ENCODE peak calls at places on chromosomes 5 and 9, in nine cellular contexts. V is fibroblast of the aortic adventitia, N is AG09309, O is IMR-90, I is body of pancreas, J is bronchial epithelial cell, C is left ventricle myocardium inferior, X is adrenal gland, Y is AG04450. U is an unnamed sample.

GRCh38 chr5:56233230-56233629 is at the start of gene ANKRD55:
- DNase-seq in O (no peak), C (no peak), J (no peak), N (no peak), V (no peak), I (no peak), X (no peak), Y (no peak), U (no peak)

GRCh38 chr9:80664327-80665210 is 1024.8 kb downstream of the TLE1 start:
- DNase-seq in O (peak; percentile 21), Y (no peak), V (no peak), C (no peak), N (no peak), J (peak; percentile 44), X (no peak), I (no peak), U (no peak)

GRCh38 chr5:14678773-14679334 is 14.3 kb downstream of the OTULIN start:
- DNase-seq in I (no peak), J (no peak), X (no peak), Y (no peak), O (no peak), N (no peak), V (no peak), C (no peak), U (no peak)

GRCh38 chr9:99411479-99412100 is 189.5 kb downstream of the SEC61B start:
- DNase-seq in O (no peak), J (no peak), V (no peak), Y (no peak), X (no peak), N (no peak), I (no peak), C (no peak), U (no peak)

GRCh38 chr9:77926314-77926959 is 105.2 kb downstream of the GNAQ start:
- DNase-seq in V (peak; percentile 81), Y (no peak), C (no peak), N (peak; percentile 52), J (peak; percentile 67), I (no peak), O (peak; percentile 76), X (no peak), U (peak; percentile 22)

GRCh38 chr5:52725781-52726180 is 61.9 kb upstream of the ITGA1 start:
- DNase-seq in J (no peak), C (peak; percentile 24), I (peak; percentile 11), X (peak; percentile 31), O (no peak), Y (no peak), V (no peak), N (no peak), U (no peak)

GRCh38 chr5:134132372-134133212 is 18.1 kb downstream of the TCF7 start:
- DNase-seq in N (no peak), I (no peak), O (no peak), J (no peak), C (peak; percentile 9), X (peak; percentile 4), V (no peak), Y (no peak), U (no peak)

GRCh38 chr5:51495672-51496071 is 112.4 kb downstream of the ISL1 start:
- DNase-seq in Y (no peak), I (no peak), C (no peak), N (no peak), V (peak; percentile 27), O (peak; percentile 6), X (no peak), J (peak; percentile 86), U (peak; percentile 56)

GRCh38 chr9:76567086-76567485 is 108.1 kb downstream of the GCNT1 start:
- DNase-seq in I (no peak), X (no peak), N (no peak), J (no peak), V (peak; percentile 50), O (no peak), Y (no peak), C (no peak), U (no peak)

GRCh38 chr9:76574171-76574767 is 115.3 kb downstream of the GCNT1 start:
- DNase-seq in V (peak; percentile 35), Y (no peak), O (no peak), C (no peak), N (no peak), J (no peak), I (peak; percentile 34), X (no peak), U (no peak)

GRCh38 chr9:76570820-76571219 is 111.8 kb downstream of the GCNT1 start:
- DNase-seq in J (no peak), O (no peak), N (no peak), C (no peak), X (no peak), V (no peak), I (no peak), Y (no peak), U (no peak)

GRCh38 chr9:76572205-76572550 is 113.2 kb downstream of the GCNT1 start:
- DNase-seq in X (no peak), N (no peak), I (no peak), V (no peak), C (no peak), J (peak; percentile 58), O (no peak), Y (no peak), U (no peak)

DNA sequence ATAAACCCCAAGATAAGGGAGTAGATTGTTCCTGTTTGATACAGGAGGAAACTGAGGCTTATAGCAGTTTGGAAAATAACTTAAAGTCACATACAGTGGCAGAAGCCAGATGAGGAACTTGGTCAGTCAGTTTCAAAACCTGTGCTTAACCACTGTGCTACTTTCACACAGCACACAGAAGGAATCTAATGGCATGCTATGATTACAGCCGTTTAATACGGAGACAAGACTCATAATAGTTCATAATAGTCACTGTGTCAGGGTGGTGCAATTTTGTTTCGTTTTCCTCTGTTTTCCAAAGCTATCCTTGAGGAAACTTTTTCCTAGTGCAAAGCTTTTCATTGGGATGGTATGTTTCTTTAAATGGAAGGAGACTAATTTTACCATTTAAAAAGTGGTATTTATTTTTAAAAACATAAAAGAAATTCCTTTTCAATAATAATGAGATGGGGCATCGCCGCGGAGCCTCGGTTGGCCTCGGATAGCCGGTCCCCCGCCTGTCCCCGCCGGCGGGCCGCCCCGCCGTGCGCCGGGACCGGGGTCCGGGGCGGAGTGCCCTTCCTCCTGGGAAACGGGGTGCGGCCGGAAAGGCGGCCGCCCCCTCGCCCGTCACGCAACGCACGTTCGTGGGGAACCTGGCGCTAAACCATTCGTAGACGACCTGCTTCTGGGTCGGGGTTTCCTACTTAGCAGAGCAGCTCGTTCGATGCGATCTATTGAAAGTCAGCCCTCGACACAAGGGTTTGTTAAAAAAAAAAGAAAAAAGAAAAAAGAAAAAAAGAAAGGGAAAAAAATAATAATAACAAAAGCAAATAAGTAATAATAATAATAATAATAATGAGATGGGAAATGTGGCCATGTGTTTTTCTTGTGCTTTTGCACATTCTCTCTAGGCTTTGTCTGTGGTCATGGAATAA is 112.6 kb downstream of the GCNT1 start:
- DNase-seq in J (peak; percentile 22), N (no peak), V (peak; percentile 53), X (no peak), C (no peak), Y (no peak), I (no peak), O (no peak), U (no peak)
- H3K4me3 ChIP-seq in J (peak overlapping the region; percentile 34), N (peak overlapping the region; percentile 43), V (peak overlapping the region; percentile 11), X (no peak overlapping the region), C (peak overlapping the region; percentile 65), Y (peak overlapping the region; percentile 8), I (no peak overlapping the region), O (peak overlapping the region; percentile 40), U (peak overlapping the region; percentile 28)

GRCh38 chr9:86187121-86187520 is 72.3 kb downstream of the C9orf153 start:
- DNase-seq in J (no peak), N (no peak), X (no peak), O (no peak), V (no peak), Y (no peak), I (no peak), C (no peak), U (no peak)
- TF ChIP-seq CTCF in J (no peak), N (no peak), X (no peak), O (no peak), V (no peak), Y (no peak), I (no peak), C (no peak), U (no peak)

DNA sequence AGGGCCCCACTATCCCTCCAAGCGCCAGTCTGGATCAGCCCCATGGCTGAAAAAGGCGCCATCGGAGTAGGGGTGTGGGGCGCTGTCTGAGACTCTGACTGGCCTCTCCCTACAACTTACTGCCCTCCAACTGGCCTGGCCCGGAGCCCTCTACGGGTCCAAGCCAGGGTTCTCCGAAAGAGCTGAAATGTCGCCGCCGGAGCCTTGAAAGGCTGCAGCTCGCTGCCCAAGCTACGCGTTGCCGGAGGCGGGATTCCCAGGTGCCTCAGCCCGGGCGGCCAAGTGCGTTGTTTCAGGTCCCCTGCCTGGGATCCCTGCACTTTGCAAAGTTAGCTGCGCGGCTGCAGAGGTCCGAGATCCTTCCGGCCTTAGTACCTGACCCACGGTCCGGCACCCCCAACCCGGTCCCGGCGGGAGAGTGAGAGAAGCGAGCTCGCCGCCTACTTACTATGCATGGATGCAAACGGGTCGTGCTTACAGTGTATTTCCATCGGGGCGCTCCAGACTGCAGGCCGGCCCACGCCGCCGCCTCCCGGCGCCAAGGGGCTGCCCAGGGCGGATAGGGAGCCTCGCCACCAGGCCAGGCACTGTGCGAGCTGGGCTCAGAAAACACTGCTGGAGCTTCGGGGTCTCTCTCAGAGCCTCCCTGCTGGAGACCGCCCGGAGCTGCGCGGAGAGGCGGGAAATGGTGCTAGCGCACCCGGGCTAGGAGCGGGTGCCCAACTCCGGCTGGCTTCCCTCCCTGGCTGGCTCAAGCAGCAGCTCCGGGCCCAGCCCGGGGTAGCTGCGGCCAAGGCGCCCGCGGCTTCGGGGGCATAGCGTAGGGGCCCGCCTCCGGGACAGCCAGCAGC is 7.8 kb downstream of the PAX5 start:
- DNase-seq in Y (no peak), V (no peak), J (no peak), N (no peak), X (no peak), C (no peak), I (no peak), O (no peak), U (no peak)
- H3K4me3 ChIP-seq in Y (no peak overlapping the region), V (no peak overlapping the region), J (no peak overlapping the region), N (no peak overlapping the region), X (no peak overlapping the region), C (peak overlapping the region; percentile 57), I (no peak overlapping the region), O (no peak overlapping the region), U (no peak overlapping the region)

GRCh38 chr5:157311595-157311994 is 45.7 kb downstream of the CYFIP2 start:
- DNase-seq in X (no peak), Y (no peak), C (no peak), J (no peak), I (no peak), N (no peak), V (no peak), O (no peak), U (no peak)

GRCh38 chr5:157306092-157306491 is 40.2 kb downstream of the CYFIP2 start:
- DNase-seq in I (no peak), J (no peak), X (no peak), N (no peak), C (no peak), O (no peak), Y (no peak), V (no peak), U (no peak)

GRCh38 chr5:157309796-157310195 is 43.9 kb downstream of the CYFIP2 start:
- DNase-seq in C (no peak), V (no peak), Y (no peak), J (no peak), N (no peak), I (no peak), O (no peak), X (no peak), U (no peak)

GRCh38 chr5:157306690-157307089 is 40.8 kb downstream of the CYFIP2 start:
- DNase-seq in O (no peak), I (no peak), Y (no peak), X (no peak), N (no peak), C (no peak), J (no peak), V (no peak), U (no peak)

DNA sequence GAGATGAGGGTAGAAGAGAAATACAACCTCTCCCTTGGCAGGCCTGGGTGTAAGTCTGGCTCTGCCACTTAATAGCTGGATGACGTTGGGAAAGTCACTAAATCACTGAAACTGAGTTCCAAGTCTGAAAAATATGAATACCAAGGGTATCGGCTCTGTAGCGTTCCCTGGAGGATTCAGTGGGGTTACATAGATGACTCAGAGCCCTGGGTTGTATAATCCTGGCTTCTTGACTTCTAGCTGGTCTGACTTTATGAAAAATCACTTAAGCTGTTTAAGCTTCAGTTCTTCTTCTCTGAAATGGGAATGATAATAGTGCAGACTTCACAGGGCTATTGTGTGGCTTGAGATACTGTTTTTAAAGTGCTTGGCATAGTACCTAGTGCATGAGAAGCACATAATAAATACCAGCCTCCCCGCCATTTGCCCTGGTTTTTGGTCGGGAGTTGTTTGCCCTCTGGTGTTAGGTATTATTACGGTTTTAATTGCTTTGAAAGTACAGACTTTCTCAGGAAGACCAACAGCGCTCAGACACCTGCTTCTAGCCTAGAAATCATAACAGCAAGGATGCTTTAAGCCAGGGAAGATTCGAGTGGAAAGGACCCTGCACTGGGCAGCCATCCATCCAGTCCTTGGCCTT is 43.0 kb downstream of the CYFIP2 start:
- DNase-seq in I (no peak), O (no peak), Y (no peak), X (no peak), V (peak; percentile 63), N (peak; percentile 14), J (no peak), C (no peak), U (no peak)
- TF ChIP-seq CTCF in I (no peak), O (no peak), Y (no peak), X (peak; percentile 14), V (peak; percentile 11), N (peak; percentile 44), J (peak; percentile 14), C (peak; percentile 43), U (no peak)